ENCODE peak calls at places on chromosomes 5 and 9, in six cellular contexts. One of them, this sample, is unnamed.

GRCh38 chr9:99818439-99818992 is 3.2 kb upstream of the NR4A3 start:
- DNase-seq in skeletal muscle cell: no peak
- DNase-seq in progenitor cell of endocrine pancreas: no peak
- DNase-seq in hepatocyte: no peak
- DNase-seq in NCI-H1694 treated with DMSO at 0.1 percent for 48 hours: no peak
- DNase-seq in ELR: no peak
- DNase-seq in this sample: no peak

GRCh38 chr9:96135904-96136303 is 166.1 kb downstream of the HSD17B3 start:
- DNase-seq in NCI-H1694 treated with DMSO at 0.1 percent for 48 hours: no peak
- DNase-seq in ELR: no peak
- DNase-seq in skeletal muscle cell: no peak
- DNase-seq in progenitor cell of endocrine pancreas: no peak
- DNase-seq in hepatocyte: no peak
- DNase-seq in this sample: no peak

GRCh38 chr5:81315336-81315735 is 13.9 kb downstream of the ZCCHC9 start:
- DNase-seq in NCI-H1694 treated with DMSO at 0.1 percent for 48 hours: no peak
- DNase-seq in progenitor cell of endocrine pancreas: no peak
- DNase-seq in hepatocyte: no peak
- DNase-seq in skeletal muscle cell: no peak
- DNase-seq in ELR: peak
- DNase-seq in this sample: no peak

GRCh38 chr5:85906460-85906859 is 711.3 kb upstream of the COX7C start:
- DNase-seq in NCI-H1694 treated with DMSO at 0.1 percent for 48 hours: no peak
- DNase-seq in skeletal muscle cell: no peak
- DNase-seq in hepatocyte: no peak
- DNase-seq in ELR: no peak
- DNase-seq in progenitor cell of endocrine pancreas: no peak
- DNase-seq in this sample: no peak

GRCh38 chr5:175689147-175689991 is 31.5 kb downstream of the HRH2 start:
- DNase-seq in progenitor cell of endocrine pancreas: no peak
- DNase-seq in skeletal muscle cell: no peak
- DNase-seq in NCI-H1694 treated with DMSO at 0.1 percent for 48 hours: no peak
- DNase-seq in hepatocyte: no peak
- DNase-seq in ELR: no peak
- DNase-seq in this sample: no peak

GRCh38 chr5:159785639-159786038 is 130.6 kb upstream of the ADRA1B start:
- DNase-seq in skeletal muscle cell: no peak
- DNase-seq in progenitor cell of endocrine pancreas: no peak
- DNase-seq in NCI-H1694 treated with DMSO at 0.1 percent for 48 hours: no peak
- DNase-seq in hepatocyte: no peak
- DNase-seq in ELR: no peak
- DNase-seq in this sample: no peak

GRCh38 chr5:133599600-133599999 is 12.7 kb downstream of the FSTL4 start:
- DNase-seq in hepatocyte: no peak
- DNase-seq in NCI-H1694 treated with DMSO at 0.1 percent for 48 hours: no peak
- DNase-seq in skeletal muscle cell: no peak
- DNase-seq in progenitor cell of endocrine pancreas: no peak
- DNase-seq in ELR: no peak
- DNase-seq in this sample: no peak

GRCh38 chr5:124519396-124519795 is 227.0 kb downstream of the ZNF608 start:
- DNase-seq in ELR: peak
- DNase-seq in hepatocyte: peak
- DNase-seq in NCI-H1694 treated with DMSO at 0.1 percent for 48 hours: peak
- DNase-seq in progenitor cell of endocrine pancreas: no peak
- DNase-seq in skeletal muscle cell: peak
- DNase-seq in this sample: no peak

GRCh38 chr9:91151014-91151740 is 210.5 kb downstream of the AUH start:
- DNase-seq in hepatocyte: no peak
- DNase-seq in ELR: peak
- DNase-seq in skeletal muscle cell: peak
- DNase-seq in NCI-H1694 treated with DMSO at 0.1 percent for 48 hours: no peak
- DNase-seq in progenitor cell of endocrine pancreas: no peak
- DNase-seq in this sample: no peak

GRCh38 chr5:38922199-38922598 is 76.4 kb downstream of the OSMR start:
- DNase-seq in skeletal muscle cell: no peak
- DNase-seq in progenitor cell of endocrine pancreas: peak
- DNase-seq in ELR: peak
- DNase-seq in NCI-H1694 treated with DMSO at 0.1 percent for 48 hours: peak
- DNase-seq in hepatocyte: peak
- DNase-seq in this sample: no peak

GRCh38 chr5:98433673-98434072 is 339.8 kb upstream of the RGMB start:
- DNase-seq in progenitor cell of endocrine pancreas: no peak
- DNase-seq in ELR: peak
- DNase-seq in NCI-H1694 treated with DMSO at 0.1 percent for 48 hours: no peak
- DNase-seq in skeletal muscle cell: no peak
- DNase-seq in hepatocyte: no peak
- DNase-seq in this sample: no peak

GRCh38 chr5:175840050-175840841 is 31.1 kb upstream of the CPLX2 start:
- DNase-seq in skeletal muscle cell: no peak
- DNase-seq in hepatocyte: no peak
- DNase-seq in progenitor cell of endocrine pancreas: no peak
- DNase-seq in NCI-H1694 treated with DMSO at 0.1 percent for 48 hours: peak
- DNase-seq in ELR: peak
- DNase-seq in this sample: no peak

GRCh38 chr5:54742417-54742889 is 224.9 kb downstream of the SNX18 start:
- DNase-seq in ELR: peak
- DNase-seq in NCI-H1694 treated with DMSO at 0.1 percent for 48 hours: no peak
- DNase-seq in hepatocyte: peak
- DNase-seq in skeletal muscle cell: no peak
- DNase-seq in progenitor cell of endocrine pancreas: no peak
- DNase-seq in this sample: no peak

GRCh38 chr5:1727571-1727970 is 72.1 kb downstream of the MRPL36 start:
- DNase-seq in NCI-H1694 treated with DMSO at 0.1 percent for 48 hours: no peak
- DNase-seq in progenitor cell of endocrine pancreas: peak
- DNase-seq in skeletal muscle cell: no peak
- DNase-seq in ELR: no peak
- DNase-seq in hepatocyte: no peak
- DNase-seq in this sample: no peak

GRCh38 chr5:169142264-169142970 is 158.5 kb downstream of the SLIT3 start:
- DNase-seq in NCI-H1694 treated with DMSO at 0.1 percent for 48 hours: no peak
- DNase-seq in skeletal muscle cell: no peak
- DNase-seq in ELR: no peak
- DNase-seq in progenitor cell of endocrine pancreas: no peak
- DNase-seq in hepatocyte: no peak
- DNase-seq in this sample: no peak

GRCh38 chr9:28951945-28952344 is 1378.7 kb upstream of the C9orf72 start:
- DNase-seq in progenitor cell of endocrine pancreas: no peak
- DNase-seq in ELR: no peak
- DNase-seq in hepatocyte: no peak
- DNase-seq in skeletal muscle cell: no peak
- DNase-seq in NCI-H1694 treated with DMSO at 0.1 percent for 48 hours: no peak
- DNase-seq in this sample: no peak

GRCh38 chr9:122346478-122347347 is 24.1 kb upstream of the PTGS1 start:
- DNase-seq in ELR: peak
- DNase-seq in skeletal muscle cell: no peak
- DNase-seq in progenitor cell of endocrine pancreas: peak
- DNase-seq in NCI-H1694 treated with DMSO at 0.1 percent for 48 hours: no peak
- DNase-seq in hepatocyte: peak
- DNase-seq in this sample: peak

GRCh38 chr5:150391064-150391834 is 21.5 kb downstream of the CD74 start:
- DNase-seq in NCI-H1694 treated with DMSO at 0.1 percent for 48 hours: no peak
- DNase-seq in ELR: no peak
- DNase-seq in hepatocyte: no peak
- DNase-seq in skeletal muscle cell: no peak
- DNase-seq in progenitor cell of endocrine pancreas: no peak
- DNase-seq in this sample: no peak

GRCh38 chr9:110748251-110748893 is 79.8 kb downstream of the MUSK start:
- DNase-seq in NCI-H1694 treated with DMSO at 0.1 percent for 48 hours: no peak
- DNase-seq in progenitor cell of endocrine pancreas: no peak
- DNase-seq in skeletal muscle cell: no peak
- DNase-seq in ELR: peak
- DNase-seq in hepatocyte: no peak
- DNase-seq in this sample: no peak

GRCh38 chr9:123399803-123400378 is 43.9 kb downstream of the CRB2 start:
- DNase-seq in progenitor cell of endocrine pancreas: no peak
- DNase-seq in hepatocyte: no peak
- DNase-seq in NCI-H1694 treated with DMSO at 0.1 percent for 48 hours: no peak
- DNase-seq in ELR: peak
- DNase-seq in skeletal muscle cell: no peak
- DNase-seq in this sample: no peak

GRCh38 chr5:172903790-172904189 is 55.4 kb upstream of the RPL26L1 start:
- DNase-seq in hepatocyte: peak
- DNase-seq in skeletal muscle cell: peak
- DNase-seq in progenitor cell of endocrine pancreas: no peak
- DNase-seq in ELR: peak
- DNase-seq in NCI-H1694 treated with DMSO at 0.1 percent for 48 hours: no peak
- DNase-seq in this sample: no peak

GRCh38 chr5:121164632-121165031 is 687.0 kb upstream of the FTMT start:
- DNase-seq in skeletal muscle cell: no peak
- DNase-seq in hepatocyte: no peak
- DNase-seq in ELR: no peak
- DNase-seq in progenitor cell of endocrine pancreas: no peak
- DNase-seq in NCI-H1694 treated with DMSO at 0.1 percent for 48 hours: no peak
- DNase-seq in this sample: no peak

GRCh38 chr5:144880513-144880912 is 709.8 kb downstream of the KCTD16 start:
- DNase-seq in hepatocyte: no peak
- DNase-seq in NCI-H1694 treated with DMSO at 0.1 percent for 48 hours: no peak
- DNase-seq in ELR: no peak
- DNase-seq in progenitor cell of endocrine pancreas: no peak
- DNase-seq in skeletal muscle cell: no peak
- DNase-seq in this sample: no peak

GRCh38 chr9:120928720-120929389 is 2.3 kb upstream of the TRAF1 start:
- DNase-seq in skeletal muscle cell: no peak
- DNase-seq in NCI-H1694 treated with DMSO at 0.1 percent for 48 hours: no peak
- DNase-seq in progenitor cell of endocrine pancreas: peak
- DNase-seq in hepatocyte: peak
- DNase-seq in ELR: peak
- DNase-seq in this sample: peak

GRCh38 chr5:173328896-173329369 is 719 bp upstream of the STC2 start:
- DNase-seq in ELR: peak
- DNase-seq in progenitor cell of endocrine pancreas: no peak
- DNase-seq in NCI-H1694 treated with DMSO at 0.1 percent for 48 hours: no peak
- DNase-seq in hepatocyte: peak
- DNase-seq in skeletal muscle cell: peak
- DNase-seq in this sample: peak

GRCh38 chr5:2686296-2686695 is 65.2 kb downstream of the IRX2 start:
- DNase-seq in NCI-H1694 treated with DMSO at 0.1 percent for 48 hours: no peak
- DNase-seq in skeletal muscle cell: no peak
- DNase-seq in ELR: no peak
- DNase-seq in progenitor cell of endocrine pancreas: no peak
- DNase-seq in hepatocyte: no peak
- DNase-seq in this sample: no peak

GRCh38 chr9:129849901-129850300 is 14.6 kb downstream of the USP20 start:
- DNase-seq in hepatocyte: no peak
- DNase-seq in progenitor cell of endocrine pancreas: no peak
- DNase-seq in skeletal muscle cell: no peak
- DNase-seq in ELR: no peak
- DNase-seq in NCI-H1694 treated with DMSO at 0.1 percent for 48 hours: no peak
- DNase-seq in this sample: no peak

GRCh38 chr5:88660947-88661869 is 221.8 kb downstream of the MEF2C start:
- DNase-seq in progenitor cell of endocrine pancreas: peak
- DNase-seq in NCI-H1694 treated with DMSO at 0.1 percent for 48 hours: no peak
- DNase-seq in skeletal muscle cell: peak
- DNase-seq in hepatocyte: peak
- DNase-seq in ELR: peak
- DNase-seq in this sample: peak

GRCh38 chr9:9961487-9961886 is 651.3 kb downstream of the PTPRD start:
- DNase-seq in skeletal muscle cell: no peak
- DNase-seq in hepatocyte: no peak
- DNase-seq in progenitor cell of endocrine pancreas: no peak
- DNase-seq in ELR: no peak
- DNase-seq in NCI-H1694 treated with DMSO at 0.1 percent for 48 hours: no peak
- DNase-seq in this sample: no peak

GRCh38 chr5:173866249-173867172 is 21.6 kb upstream of the CPEB4 start:
- DNase-seq in ELR: no peak
- DNase-seq in progenitor cell of endocrine pancreas: no peak
- DNase-seq in NCI-H1694 treated with DMSO at 0.1 percent for 48 hours: no peak
- DNase-seq in skeletal muscle cell: no peak
- DNase-seq in hepatocyte: no peak
- DNase-seq in this sample: no peak

GRCh38 chr9:101582593-101582992 is 12.2 kb downstream of the PPP3R2 start:
- DNase-seq in hepatocyte: no peak
- DNase-seq in NCI-H1694 treated with DMSO at 0.1 percent for 48 hours: no peak
- DNase-seq in ELR: peak
- DNase-seq in skeletal muscle cell: peak
- DNase-seq in progenitor cell of endocrine pancreas: no peak
- DNase-seq in this sample: no peak

GRCh38 chr5:43646997-43647396 is 44.0 kb downstream of the NNT start:
- DNase-seq in ELR: peak
- DNase-seq in progenitor cell of endocrine pancreas: no peak
- DNase-seq in NCI-H1694 treated with DMSO at 0.1 percent for 48 hours: no peak
- DNase-seq in hepatocyte: no peak
- DNase-seq in skeletal muscle cell: no peak
- DNase-seq in this sample: no peak

GRCh38 chr9:127444921-127445850 is 6.0 kb downstream of the RPL12 start:
- DNase-seq in ELR: peak
- DNase-seq in progenitor cell of endocrine pancreas: no peak
- DNase-seq in NCI-H1694 treated with DMSO at 0.1 percent for 48 hours: no peak
- DNase-seq in skeletal muscle cell: no peak
- DNase-seq in hepatocyte: no peak
- DNase-seq in this sample: no peak

GRCh38 chr5:71658916-71659661 is 60.0 kb upstream of the CARTPT start:
- DNase-seq in skeletal muscle cell: peak
- DNase-seq in NCI-H1694 treated with DMSO at 0.1 percent for 48 hours: peak
- DNase-seq in progenitor cell of endocrine pancreas: no peak
- DNase-seq in ELR: peak
- DNase-seq in hepatocyte: no peak
- DNase-seq in this sample: no peak

This sample was measured in mesothelial cell of epicardium.